ENCODE peak calls at places on chromosomes 13 and 19, in six cellular contexts. B is brain microvascular endothelial cell, K is GM12865, R is astrocyte, Y is lower leg skin, D is sigmoid colon. C is an unnamed sample.

GRCh38 chr13:99657848-99658265 is 156.6 kb downstream of the TM9SF2 start:
- DNase-seq in Y (peak; percentile 88), K (no peak), B (peak; percentile 35), R (peak; percentile 31), D (no peak), C (no peak)

GRCh38 chr19:48954595-48955307 is at the start of gene BAX:
- DNase-seq in D (peak; percentile 99), B (peak; percentile 94), K (peak; percentile 99), Y (peak; percentile 99), R (peak; percentile 86), C (peak; percentile 99)

GRCh38 chr13:50403311-50403710 is 388.1 kb downstream of the KCNRG start:
- DNase-seq in B (no peak), R (no peak), D (no peak), Y (no peak), K (no peak), C (no peak)

GRCh38 chr13:76522083-76522755 is 364.0 kb downstream of the KCTD12 start:
- DNase-seq in D (no peak), B (peak; percentile 9), K (no peak), R (peak; percentile 18), Y (no peak), C (no peak)

GRCh38 chr13:98350746-98351330 is 173.8 kb upstream of the RNF113B start:
- DNase-seq in R (no peak), D (no peak), Y (peak; percentile 67), K (no peak), B (no peak), C (no peak)

GRCh38 chr19:19966862-19967261 is 66.1 kb downstream of the ZNF93 start:
- DNase-seq in R (no peak), D (no peak), K (no peak), Y (no peak), B (no peak), C (no peak)

GRCh38 chr19:18097993-18098890 is 664 bp downstream of the MAST3 start:
- DNase-seq in D (no peak), Y (no peak), B (no peak), R (no peak), K (peak; percentile 34), C (no peak)

GRCh38 chr13:39516140-39516539 is 86.9 kb downstream of the LHFPL6 start:
- DNase-seq in D (no peak), Y (no peak), R (peak; percentile 55), B (no peak), K (no peak), C (no peak)

GRCh38 chr19:10271543-10272086 is 695 bp downstream of the ICAM1 start:
- DNase-seq in R (no peak), K (peak; percentile 92), D (no peak), B (no peak), Y (peak; percentile 87), C (no peak)

GRCh38 chr13:51729853-51730553 is 74.0 kb downstream of the DHRS12 start:
- DNase-seq in D (peak; percentile 86), K (no peak), B (peak; percentile 92), R (peak; percentile 84), Y (peak; percentile 90), C (no peak)

GRCh38 chr19:33700408-33700757 is 78.6 kb downstream of the CHST8 start:
- DNase-seq in K (no peak), D (no peak), B (no peak), Y (no peak), R (no peak), C (peak; percentile 30)

GRCh38 chr13:67095621-67096020 is 134.5 kb downstream of the PCDH9 start:
- DNase-seq in K (no peak), D (no peak), B (no peak), Y (no peak), R (no peak), C (no peak)

GRCh38 chr13:25727776-25728175 is 324.0 kb downstream of the SHISA2 start:
- DNase-seq in Y (no peak), R (no peak), B (no peak), K (no peak), D (no peak), C (no peak)

GRCh38 chr19:18777725-18778389 is 13.2 kb downstream of the COMP start:
- DNase-seq in K (no peak), B (no peak), R (no peak), D (no peak), Y (no peak), C (no peak)

GRCh38 chr13:34208326-34208725 is 390.4 kb downstream of the RFC3 start:
- DNase-seq in D (no peak), R (peak; percentile 53), B (no peak), K (no peak), Y (no peak), C (no peak)

GRCh38 chr13:22915442-22916082 is 265.2 kb upstream of the SGCG start:
- DNase-seq in B (peak; percentile 18), K (peak; percentile 29), R (peak; percentile 33), D (peak; percentile 85), Y (no peak), C (peak; percentile 90)

GRCh38 chr13:33153421-33154381 is 131.9 kb downstream of the STARD13 start:
- DNase-seq in R (peak; percentile 52), D (no peak), B (peak; percentile 93), Y (peak; percentile 86), K (no peak), C (no peak)

GRCh38 chr19:46489445-46490272 is 6.0 kb downstream of the PNMA8B start:
- DNase-seq in K (no peak), R (peak; percentile 76), B (peak; percentile 71), D (peak; percentile 79), Y (peak; percentile 91), C (no peak)

GRCh38 chr13:40118337-40118736 is 462.9 kb downstream of the COG6 start:
- DNase-seq in Y (no peak), R (no peak), B (no peak), K (no peak), D (no peak), C (no peak)

GRCh38 chr19:56660381-56661105 is 11.0 kb downstream of the ZNF835 start:
- DNase-seq in R (no peak), K (no peak), B (no peak), D (no peak), Y (peak; percentile 72), C (no peak)

GRCh38 chr19:688214-688613 is 7.0 kb downstream of the PRSS57 start:
- DNase-seq in K (no peak), D (no peak), Y (no peak), B (no peak), R (no peak), C (no peak)

GRCh38 chr19:686589-687297 is 8.5 kb downstream of the PRSS57 start:
- DNase-seq in Y (no peak), B (no peak), K (no peak), R (no peak), D (no peak), C (no peak)

GRCh38 chr19:687569-688166 is 7.6 kb downstream of the PRSS57 start:
- DNase-seq in B (no peak), Y (no peak), K (no peak), D (no peak), R (no peak), C (no peak)

GRCh38 chr19:688992-689391 is 6.3 kb downstream of the PRSS57 start:
- DNase-seq in K (no peak), B (no peak), D (no peak), Y (no peak), R (no peak), C (no peak)

GRCh38 chr19:690203-690602 is 5.0 kb downstream of the PRSS57 start:
- DNase-seq in R (no peak), D (no peak), K (no peak), B (no peak), Y (no peak), C (no peak)
- TF ChIP-seq CTCF in R (no peak), D (no peak), K (no peak), B (no peak), Y (no peak), C (no peak)

GRCh38 chr13:63448654-63449053 is 2033.0 kb upstream of the PCDH20 start:
- DNase-seq in Y (no peak), R (no peak), D (no peak), B (no peak), K (no peak), C (no peak)
- TF ChIP-seq CTCF in Y (no peak), R (no peak), D (no peak), B (no peak), K (no peak), C (no peak)

DNA sequence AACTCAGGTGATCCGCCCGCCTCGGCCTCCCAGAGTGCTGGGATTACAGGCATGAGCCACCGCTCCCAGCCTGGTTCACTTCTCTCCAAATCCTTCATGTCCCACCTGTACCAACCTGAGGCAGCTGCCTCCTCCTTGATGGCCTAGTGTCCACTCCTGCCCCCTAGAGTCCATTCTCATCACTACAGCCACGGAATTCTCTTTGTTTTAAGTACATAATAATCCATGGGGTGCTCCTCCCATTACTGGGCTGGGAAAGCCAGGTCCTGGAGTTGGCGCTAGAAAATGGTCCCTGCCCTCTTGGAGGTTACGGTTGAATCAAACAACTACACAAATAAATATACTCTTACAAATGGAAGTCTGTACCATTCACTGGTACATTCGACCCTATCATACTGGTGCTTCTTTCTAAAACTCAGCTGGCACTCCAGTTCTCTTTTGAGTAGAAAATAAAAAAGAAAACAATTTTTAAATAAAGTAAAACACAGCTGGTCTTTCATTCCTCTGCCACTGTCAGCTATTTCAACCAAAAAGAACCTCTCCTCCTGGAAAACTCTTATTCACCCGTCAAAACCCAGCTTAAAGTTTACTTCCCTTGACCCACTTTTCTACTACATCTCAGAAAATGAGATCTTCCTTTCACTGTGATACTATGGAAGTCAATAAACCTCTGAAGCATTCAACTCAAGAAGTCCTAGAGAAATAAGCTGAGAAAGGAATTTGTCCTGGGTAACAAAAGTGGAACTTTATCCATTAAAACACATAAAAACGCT is 22.4 kb upstream of the ARHGEF18 start:
- DNase-seq in Y (no peak), K (peak; percentile 69), D (peak; percentile 4), B (peak; percentile 10), R (no peak), C (peak; percentile 26)
- TF ChIP-seq CTCF in Y (no peak), K (peak; percentile 51), D (no peak), B (peak; percentile 44), R (peak; percentile 12), C (peak; percentile 70)

DNA sequence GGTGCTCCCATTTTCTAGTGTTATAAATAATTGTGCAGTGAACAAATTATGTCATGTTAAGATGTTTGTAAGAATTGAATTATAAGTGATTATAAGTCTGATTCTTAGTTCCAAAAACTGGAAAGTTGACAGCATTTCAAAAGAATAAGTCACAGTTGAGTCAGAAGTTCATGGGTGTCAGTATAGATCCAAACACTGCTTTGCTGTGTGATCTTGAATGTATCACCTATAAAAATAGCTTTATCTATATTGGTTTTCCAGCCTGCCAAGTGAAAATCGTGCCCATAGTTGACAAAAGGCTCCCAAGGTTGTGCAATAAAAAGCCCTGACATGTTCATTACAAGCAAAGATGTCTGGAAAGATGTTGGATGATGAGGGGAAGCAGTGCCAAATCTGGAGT is 336.0 kb downstream of the MTUS2 start:
- DNase-seq in D (no peak), Y (no peak), R (no peak), K (no peak), B (no peak), C (no peak)
- TF ChIP-seq CTCF in D (no peak), Y (no peak), R (no peak), K (no peak), B (no peak), C (no peak)

C was measured in chondrocyte.